ENCODE peak calls at places on chromosome 16, in six cellular contexts. One of them, this sample, is unnamed.

GRCh38 chr16:62201911-62202310 is 165.7 kb upstream of the CDH8 start:
- DNase-seq in left lung: no peak
- DNase-seq in astrocyte of the spinal cord: no peak
- DNase-seq in OCI-LY7: no peak
- DNase-seq in lower leg skin: no peak
- DNase-seq in stomach: no peak
- DNase-seq in this sample: no peak

GRCh38 chr16:35142147-35142808 is 1682.9 kb downstream of the TP53TG3F start:
- DNase-seq in left lung: no peak
- DNase-seq in stomach: no peak
- DNase-seq in OCI-LY7: no peak
- DNase-seq in astrocyte of the spinal cord: no peak
- DNase-seq in lower leg skin: no peak
- DNase-seq in this sample: no peak

GRCh38 chr16:66524601-66525164 is 25.2 kb downstream of the TK2 start:
- DNase-seq in OCI-LY7: peak
- DNase-seq in stomach: no peak
- DNase-seq in lower leg skin: peak
- DNase-seq in left lung: peak
- DNase-seq in astrocyte of the spinal cord: no peak
- DNase-seq in this sample: no peak

GRCh38 chr16:31700200-31700529 is 172.5 kb downstream of the AHSP start:
- DNase-seq in astrocyte of the spinal cord: no peak
- DNase-seq in stomach: no peak
- DNase-seq in left lung: no peak
- DNase-seq in lower leg skin: no peak
- DNase-seq in OCI-LY7: no peak
- DNase-seq in this sample: no peak

GRCh38 chr16:8568231-8568617 is 22.1 kb downstream of the TMEM114 start:
- DNase-seq in astrocyte of the spinal cord: no peak
- DNase-seq in OCI-LY7: peak
- DNase-seq in lower leg skin: peak
- DNase-seq in stomach: no peak
- DNase-seq in left lung: no peak
- DNase-seq in this sample: no peak

GRCh38 chr16:57315401-57315800 is 30.9 kb upstream of the PLLP start:
- DNase-seq in astrocyte of the spinal cord: no peak
- DNase-seq in left lung: no peak
- DNase-seq in lower leg skin: peak
- DNase-seq in stomach: no peak
- DNase-seq in OCI-LY7: no peak
- DNase-seq in this sample: no peak

GRCh38 chr16:81095953-81096714 is at the start of gene GCSH:
- DNase-seq in astrocyte of the spinal cord: peak
- DNase-seq in lower leg skin: peak
- DNase-seq in OCI-LY7: peak
- DNase-seq in stomach: peak
- DNase-seq in left lung: peak
- DNase-seq in this sample: peak

GRCh38 chr16:55062446-55062845 is 131.8 kb downstream of the IRX5 start:
- DNase-seq in stomach: no peak
- DNase-seq in astrocyte of the spinal cord: no peak
- DNase-seq in lower leg skin: peak
- DNase-seq in left lung: no peak
- DNase-seq in OCI-LY7: no peak
- DNase-seq in this sample: no peak

GRCh38 chr16:56041556-56042140 is 149.6 kb upstream of the GNAO1 start:
- DNase-seq in stomach: no peak
- DNase-seq in astrocyte of the spinal cord: no peak
- DNase-seq in left lung: no peak
- DNase-seq in lower leg skin: no peak
- DNase-seq in OCI-LY7: peak
- DNase-seq in this sample: peak

GRCh38 chr16:15650698-15651161 is 685 bp downstream of the NDE1 start:
- DNase-seq in stomach: no peak
- DNase-seq in OCI-LY7: peak
- DNase-seq in left lung: peak
- DNase-seq in astrocyte of the spinal cord: peak
- DNase-seq in lower leg skin: peak
- DNase-seq in this sample: no peak

GRCh38 chr16:2490190-2491105 is 15.5 kb downstream of the TBC1D24 start:
- DNase-seq in OCI-LY7: no peak
- DNase-seq in stomach: no peak
- DNase-seq in left lung: no peak
- DNase-seq in lower leg skin: no peak
- DNase-seq in astrocyte of the spinal cord: no peak
- DNase-seq in this sample: no peak

GRCh38 chr16:684961-685696 is 995 bp upstream of the JMJD8 start:
- DNase-seq in left lung: peak
- DNase-seq in astrocyte of the spinal cord: no peak
- DNase-seq in stomach: no peak
- DNase-seq in OCI-LY7: no peak
- DNase-seq in lower leg skin: no peak
- DNase-seq in this sample: no peak

GRCh38 chr16:56944954-56945839 is 13.3 kb downstream of the HERPUD1 start:
- DNase-seq in OCI-LY7: no peak
- DNase-seq in astrocyte of the spinal cord: no peak
- DNase-seq in left lung: no peak
- DNase-seq in stomach: no peak
- DNase-seq in lower leg skin: no peak
- DNase-seq in this sample: peak

GRCh38 chr16:4539716-4540284 is 1.2 kb upstream of the CDIP1 start:
- DNase-seq in stomach: no peak
- DNase-seq in astrocyte of the spinal cord: no peak
- DNase-seq in OCI-LY7: no peak
- DNase-seq in lower leg skin: no peak
- DNase-seq in left lung: no peak
- DNase-seq in this sample: no peak

GRCh38 chr16:24135624-24136296 is 120.4 kb upstream of the CACNG3 start:
- DNase-seq in stomach: no peak
- DNase-seq in left lung: no peak
- DNase-seq in lower leg skin: no peak
- DNase-seq in OCI-LY7: no peak
- DNase-seq in astrocyte of the spinal cord: no peak
- DNase-seq in this sample: no peak

GRCh38 chr16:71894229-71894920 is 956 bp upstream of the IST1 start:
- DNase-seq in lower leg skin: peak
- DNase-seq in left lung: peak
- DNase-seq in OCI-LY7: peak
- DNase-seq in astrocyte of the spinal cord: peak
- DNase-seq in stomach: peak
- DNase-seq in this sample: peak

GRCh38 chr16:66273644-66274334 is 92.7 kb upstream of the CDH5 start:
- DNase-seq in stomach: no peak
- DNase-seq in lower leg skin: peak
- DNase-seq in astrocyte of the spinal cord: peak
- DNase-seq in OCI-LY7: no peak
- DNase-seq in left lung: no peak
- DNase-seq in this sample: peak

GRCh38 chr16:379961-380836 is 1.6 kb downstream of the PGAP6 start:
- DNase-seq in OCI-LY7: no peak
- DNase-seq in lower leg skin: no peak
- DNase-seq in stomach: no peak
- DNase-seq in astrocyte of the spinal cord: no peak
- DNase-seq in left lung: no peak
- DNase-seq in this sample: no peak

GRCh38 chr16:50368410-50369132 is at the start of gene BRD7:
- DNase-seq in OCI-LY7: peak
- DNase-seq in stomach: peak
- DNase-seq in lower leg skin: no peak
- DNase-seq in astrocyte of the spinal cord: peak
- DNase-seq in left lung: peak
- DNase-seq in this sample: peak

GRCh38 chr16:15961060-15961511 is 11.7 kb downstream of the ABCC1 start:
- DNase-seq in astrocyte of the spinal cord: peak
- DNase-seq in stomach: no peak
- DNase-seq in left lung: no peak
- DNase-seq in lower leg skin: no peak
- DNase-seq in OCI-LY7: peak
- DNase-seq in this sample: no peak

GRCh38 chr16:22671301-22672076 is 142.5 kb upstream of the HS3ST2 start:
- DNase-seq in OCI-LY7: no peak
- DNase-seq in stomach: no peak
- DNase-seq in astrocyte of the spinal cord: peak
- DNase-seq in lower leg skin: peak
- DNase-seq in left lung: no peak
- DNase-seq in this sample: no peak

GRCh38 chr16:57067347-57067746 is 25.0 kb upstream of the CPNE2 start:
- DNase-seq in astrocyte of the spinal cord: no peak
- DNase-seq in stomach: no peak
- DNase-seq in OCI-LY7: no peak
- DNase-seq in left lung: no peak
- DNase-seq in lower leg skin: no peak
- DNase-seq in this sample: no peak

DNA sequence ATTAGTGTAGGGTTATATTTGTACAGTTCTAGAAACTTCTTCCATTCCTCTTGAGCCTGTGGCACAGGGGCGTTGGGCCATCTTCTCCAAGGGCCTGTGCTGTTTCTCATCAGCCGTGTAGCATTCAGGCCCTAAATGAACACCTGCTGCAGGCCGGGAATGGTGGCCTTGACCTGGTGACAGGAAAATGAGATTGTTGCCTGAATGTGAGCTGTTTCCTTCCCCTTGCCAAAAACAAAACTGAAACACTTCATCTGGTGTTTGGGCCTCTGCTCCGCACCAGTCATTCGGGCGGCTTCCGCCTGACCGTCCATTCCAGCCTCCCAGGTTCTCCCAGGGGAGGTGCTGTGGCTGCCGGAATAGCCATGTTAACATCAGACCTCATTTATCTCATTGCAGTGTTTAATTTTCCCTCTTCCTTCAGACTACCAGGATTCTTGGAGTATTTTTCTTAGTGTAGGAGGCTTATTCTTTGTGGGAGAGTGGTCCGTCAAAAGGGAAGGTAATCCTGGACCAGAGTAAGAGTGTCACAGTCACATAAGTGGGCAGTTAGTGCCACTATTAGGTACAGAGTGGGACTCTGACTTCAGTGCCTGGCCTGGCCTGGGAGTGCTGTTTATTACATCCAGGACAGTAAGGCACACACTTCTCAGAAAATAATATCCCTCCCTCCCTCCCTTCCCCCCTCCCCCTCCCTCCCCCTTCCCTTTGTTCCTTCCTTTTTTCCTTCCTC is 61.9 kb downstream of the WWP2 start:
- DNase-seq in lower leg skin: no peak
- DNase-seq in left lung: no peak
- DNase-seq in OCI-LY7: no peak
- DNase-seq in stomach: peak
- DNase-seq in astrocyte of the spinal cord: no peak
- DNase-seq in this sample: no peak
- H3K4me3 ChIP-seq in lower leg skin: no peak
- H3K4me3 ChIP-seq in left lung: no peak
- H3K4me3 ChIP-seq in OCI-LY7: no peak
- H3K4me3 ChIP-seq in stomach: no peak
- H3K4me3 ChIP-seq in astrocyte of the spinal cord: no peak
- H3K4me3 ChIP-seq in this sample: no peak

GRCh38 chr16:89183975-89184684 is 12.6 kb downstream of the CDH15 start:
- DNase-seq in lower leg skin: no peak
- DNase-seq in OCI-LY7: no peak
- DNase-seq in stomach: no peak
- DNase-seq in left lung: no peak
- DNase-seq in astrocyte of the spinal cord: no peak
- DNase-seq in this sample: no peak
- TF ChIP-seq CTCF in lower leg skin: no peak
- TF ChIP-seq CTCF in OCI-LY7: no peak
- TF ChIP-seq CTCF in stomach: no peak
- TF ChIP-seq CTCF in left lung: no peak
- TF ChIP-seq CTCF in astrocyte of the spinal cord: no peak
- TF ChIP-seq CTCF in this sample: no peak

DNA sequence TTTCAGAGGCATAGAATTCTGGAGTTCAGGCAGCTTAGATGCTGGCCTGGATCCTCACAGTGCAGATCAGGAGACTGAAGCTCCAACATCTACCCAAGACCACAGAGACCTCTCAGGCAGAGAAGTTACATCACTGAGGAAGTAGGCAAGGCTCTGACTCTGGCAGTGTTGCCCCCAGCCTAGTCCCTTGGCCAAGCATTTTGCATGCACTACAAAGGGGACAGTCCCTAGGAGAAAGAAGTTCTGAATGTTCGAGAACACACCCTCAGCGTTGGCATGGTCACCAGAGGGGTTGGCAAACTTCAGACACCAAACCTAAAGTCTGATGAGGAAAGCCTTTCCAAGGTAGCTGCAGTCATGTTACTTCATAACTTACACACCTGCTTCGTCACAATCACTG is 2.5 kb downstream of the RANBP10 start:
- DNase-seq in stomach: no peak
- DNase-seq in left lung: no peak
- DNase-seq in astrocyte of the spinal cord: no peak
- DNase-seq in OCI-LY7: peak
- DNase-seq in lower leg skin: no peak
- DNase-seq in this sample: no peak
- H3K4me3 ChIP-seq in stomach: no peak
- H3K4me3 ChIP-seq in left lung: no peak
- H3K4me3 ChIP-seq in astrocyte of the spinal cord: no peak
- H3K4me3 ChIP-seq in OCI-LY7: no peak
- H3K4me3 ChIP-seq in lower leg skin: no peak
- H3K4me3 ChIP-seq in this sample: no peak

DNA sequence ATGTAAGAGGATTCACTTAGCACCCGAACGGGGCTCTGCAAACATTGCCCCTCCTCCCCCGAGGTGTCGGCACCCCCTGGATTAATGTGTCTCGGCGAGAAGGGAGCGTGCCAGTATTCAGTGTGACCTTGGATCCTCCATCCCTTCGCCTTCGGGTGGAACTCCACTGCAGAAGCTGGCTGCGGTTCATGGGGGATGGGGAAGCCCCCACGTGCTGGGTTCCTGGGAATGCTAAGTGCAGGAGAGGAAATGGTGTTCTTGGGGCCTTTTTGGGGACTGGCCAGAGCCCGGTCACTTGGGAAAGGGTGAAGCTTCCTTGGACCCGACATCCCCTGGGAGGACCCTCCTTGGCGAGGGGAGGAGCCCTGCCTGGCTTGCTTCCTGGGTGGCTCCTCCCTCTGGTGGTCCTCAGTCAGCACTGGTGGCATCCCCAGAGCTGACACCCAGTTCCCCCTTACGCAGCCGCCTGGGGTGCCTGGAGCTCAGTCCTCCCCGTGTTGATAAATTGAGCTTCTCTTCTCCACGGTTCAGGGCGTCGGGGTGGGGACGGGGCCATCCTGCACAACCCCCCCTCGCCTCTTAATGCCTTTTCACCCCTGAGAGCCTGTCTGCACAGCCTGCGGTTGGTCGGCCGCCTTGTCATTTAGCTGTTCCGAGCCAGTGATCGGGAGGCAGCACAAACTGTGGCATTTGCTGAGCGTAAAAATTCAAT is 30.8 kb upstream of the GSE1 start:
- DNase-seq in left lung: no peak
- DNase-seq in stomach: no peak
- DNase-seq in lower leg skin: no peak
- DNase-seq in astrocyte of the spinal cord: no peak
- DNase-seq in OCI-LY7: no peak
- DNase-seq in this sample: no peak
- TF ChIP-seq CTCF in left lung: no peak
- TF ChIP-seq CTCF in stomach: no peak
- TF ChIP-seq CTCF in lower leg skin: no peak
- TF ChIP-seq CTCF in astrocyte of the spinal cord: no peak
- TF ChIP-seq CTCF in OCI-LY7: no peak
- TF ChIP-seq CTCF in this sample: no peak

This sample was measured in epithelial cell of esophagus.